ENCODE peak calls at places on chromosome 2, in four cellular contexts. One of them, this sample, is unnamed.

GRCh38 chr2:137975280-137976271 is 11.3 kb downstream of the HNMT start:
- DNase-seq in K562: no peak
- DNase-seq in HepG2: peak
- DNase-seq in GM12878: no peak
- DNase-seq in this sample: no peak

GRCh38 chr2:174744111-174744510 is 20.2 kb downstream of the CHRNA1 start:
- DNase-seq in K562: no peak
- DNase-seq in HepG2: no peak
- DNase-seq in GM12878: no peak
- DNase-seq in this sample: no peak

GRCh38 chr2:28397043-28397381 is 4.4 kb downstream of the FOSL2 start:
- DNase-seq in K562: no peak
- DNase-seq in HepG2: no peak
- DNase-seq in GM12878: no peak
- DNase-seq in this sample: no peak

GRCh38 chr2:180823546-180824141 is 156.8 kb upstream of the UBE2E3 start:
- DNase-seq in K562: no peak
- DNase-seq in HepG2: no peak
- DNase-seq in GM12878: no peak
- DNase-seq in this sample: no peak

GRCh38 chr2:212451786-212452200 is 86.8 kb downstream of the ERBB4 start:
- DNase-seq in K562: no peak
- DNase-seq in HepG2: peak
- DNase-seq in GM12878: no peak
- DNase-seq in this sample: peak

GRCh38 chr2:144886847-144887246 is 366.9 kb upstream of the ZEB2 start:
- DNase-seq in K562: no peak
- DNase-seq in HepG2: no peak
- DNase-seq in GM12878: no peak
- DNase-seq in this sample: no peak

GRCh38 chr2:29254-29653 is 17.1 kb downstream of the FAM110C start:
- DNase-seq in K562: no peak
- DNase-seq in HepG2: no peak
- DNase-seq in GM12878: no peak
- DNase-seq in this sample: no peak

GRCh38 chr2:169711751-169712509 is 17.7 kb downstream of the PHOSPHO2 start:
- DNase-seq in K562: peak
- DNase-seq in HepG2: peak
- DNase-seq in GM12878: no peak
- DNase-seq in this sample: no peak

GRCh38 chr2:233542507-233542906 is 24.1 kb downstream of the USP40 start:
- DNase-seq in K562: no peak
- DNase-seq in HepG2: no peak
- DNase-seq in GM12878: no peak
- DNase-seq in this sample: no peak

GRCh38 chr2:219530048-219530963 is 13.3 kb downstream of the CHPF start:
- DNase-seq in K562: peak
- DNase-seq in HepG2: peak
- DNase-seq in GM12878: no peak
- DNase-seq in this sample: peak

GRCh38 chr2:241344925-241345651 is 11.0 kb upstream of the FARP2 start:
- DNase-seq in K562: no peak
- DNase-seq in HepG2: no peak
- DNase-seq in GM12878: no peak
- DNase-seq in this sample: no peak

GRCh38 chr2:216664593-216665034 is 30.7 kb downstream of the IGFBP5 start:
- DNase-seq in K562: peak
- DNase-seq in HepG2: no peak
- DNase-seq in GM12878: no peak
- DNase-seq in this sample: no peak

GRCh38 chr2:216665240-216665639 is 30.1 kb downstream of the IGFBP5 start:
- DNase-seq in K562: no peak
- DNase-seq in HepG2: no peak
- DNase-seq in GM12878: no peak
- DNase-seq in this sample: no peak

GRCh38 chr2:216663846-216664245 is 30.6 kb downstream of the IGFBP2 start:
- DNase-seq in K562: no peak
- DNase-seq in HepG2: no peak
- DNase-seq in GM12878: no peak
- DNase-seq in this sample: no peak

GRCh38 chr2:216665717-216666116 is 29.6 kb downstream of the IGFBP5 start:
- DNase-seq in K562: no peak
- DNase-seq in HepG2: peak
- DNase-seq in GM12878: no peak
- DNase-seq in this sample: no peak

GRCh38 chr2:216666461-216667233 is 28.7 kb downstream of the IGFBP5 start:
- DNase-seq in K562: peak
- DNase-seq in HepG2: peak
- DNase-seq in GM12878: peak
- DNase-seq in this sample: peak
- TF ChIP-seq USF2 in K562: no peak
- TF ChIP-seq USF2 in HepG2: no peak
- TF ChIP-seq USF2 in GM12878: no peak
- TF ChIP-seq USF2 in this sample: no peak

GRCh38 chr2:206920936-206921335 is 18.4 kb upstream of the CPO start:
- DNase-seq in K562: no peak
- DNase-seq in HepG2: no peak
- DNase-seq in GM12878: no peak
- DNase-seq in this sample: no peak
- TF ChIP-seq JUNB in K562: no peak
- TF ChIP-seq JUNB in HepG2: no peak
- TF ChIP-seq JUNB in GM12878: no peak
- TF ChIP-seq JUNB in this sample: no peak

GRCh38 chr2:10688921-10689807 is 611 bp downstream of the NOL10 start:
- DNase-seq in K562: peak
- DNase-seq in HepG2: no peak
- DNase-seq in GM12878: no peak
- DNase-seq in this sample: peak
- TF ChIP-seq USF2 in K562: no peak
- TF ChIP-seq USF2 in HepG2: no peak
- TF ChIP-seq USF2 in GM12878: no peak
- TF ChIP-seq USF2 in this sample: no peak

GRCh38 chr2:109724533-109725460 is 69.3 kb upstream of the RGPD5 start:
- DNase-seq in K562: no peak
- DNase-seq in HepG2: no peak
- DNase-seq in GM12878: no peak
- DNase-seq in this sample: no peak
- TF ChIP-seq JUNB in K562: no peak
- TF ChIP-seq JUNB in HepG2: no peak
- TF ChIP-seq JUNB in GM12878: no peak
- TF ChIP-seq JUNB in this sample: no peak

DNA sequence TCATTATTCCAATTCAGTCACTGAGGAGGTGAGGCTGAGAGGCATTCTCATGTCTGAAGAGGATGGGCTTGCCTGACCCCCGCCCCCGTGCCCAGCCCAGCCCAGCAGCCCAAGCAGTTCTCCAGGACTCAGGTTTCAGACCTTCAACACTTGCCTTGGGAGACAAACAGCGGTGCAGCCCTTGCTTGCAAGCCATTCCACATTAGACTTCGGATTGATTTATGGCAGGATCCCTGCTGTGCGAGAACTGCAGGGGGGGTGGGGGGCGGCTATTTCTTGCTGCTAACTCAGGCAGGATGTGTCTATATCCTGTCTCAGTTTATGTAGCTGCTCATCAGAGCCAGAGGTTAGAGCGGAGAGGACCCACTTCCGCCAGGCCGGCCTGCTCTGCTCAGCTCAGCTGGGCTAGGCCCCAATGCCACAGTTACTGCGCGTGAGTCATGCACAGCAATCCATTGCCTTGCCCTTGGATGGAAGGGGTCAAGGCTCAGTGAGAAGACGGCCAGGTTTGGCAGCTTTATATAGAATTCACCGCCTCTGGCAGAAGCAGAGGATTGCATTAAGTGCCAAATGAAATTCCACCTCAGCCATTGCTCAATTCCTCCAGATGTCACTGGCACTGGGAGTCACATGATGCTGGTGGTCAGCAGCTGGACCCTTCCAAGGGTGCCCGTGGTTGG is 1.8 kb downstream of the GYPC start:
- DNase-seq in K562: peak
- DNase-seq in HepG2: no peak
- DNase-seq in GM12878: peak
- DNase-seq in this sample: no peak
- TF ChIP-seq USF2 in K562: peak
- TF ChIP-seq USF2 in HepG2: no peak
- TF ChIP-seq USF2 in GM12878: no peak
- TF ChIP-seq USF2 in this sample: no peak

GRCh38 chr2:236565225-236565624 is 4.4 kb upstream of the ACKR3 start:
- DNase-seq in K562: no peak
- DNase-seq in HepG2: no peak
- DNase-seq in GM12878: no peak
- DNase-seq in this sample: no peak
- TF ChIP-seq JUNB in K562: no peak
- TF ChIP-seq JUNB in HepG2: no peak
- TF ChIP-seq JUNB in GM12878: no peak
- TF ChIP-seq JUNB in this sample: no peak

DNA sequence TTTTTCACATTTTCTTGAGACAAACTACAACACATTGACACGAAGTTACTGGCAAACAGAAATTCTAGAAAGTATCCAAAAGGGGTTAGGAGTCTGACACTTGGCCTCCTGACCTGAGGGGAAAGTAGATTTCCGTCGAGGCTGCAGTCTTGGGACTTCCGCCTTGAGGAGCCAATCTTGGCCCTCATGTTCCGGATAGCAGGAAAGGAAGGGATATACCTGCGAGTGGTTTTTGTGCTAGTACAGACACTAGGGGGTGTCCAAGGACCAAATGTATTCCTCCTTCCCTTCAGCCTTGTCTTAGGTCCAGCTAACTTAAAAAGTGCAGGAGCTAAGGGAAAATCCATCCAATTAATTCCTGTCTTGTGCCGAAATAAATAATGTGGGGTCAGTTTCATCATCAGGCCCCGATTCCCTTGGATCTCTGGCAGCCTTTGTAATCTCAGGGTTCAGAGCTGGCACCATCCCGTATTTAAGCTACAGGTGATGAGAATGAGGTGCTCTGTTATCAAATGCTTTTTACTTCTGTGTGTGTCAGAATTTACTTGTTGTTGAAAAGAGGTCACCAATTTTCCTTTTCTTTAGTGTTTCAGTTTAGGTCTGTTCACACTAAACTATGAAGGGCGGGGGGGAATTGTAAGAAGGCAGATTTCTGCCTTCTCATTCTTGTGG is 330.2 kb upstream of the FANCL start:
- DNase-seq in K562: peak
- DNase-seq in HepG2: peak
- DNase-seq in GM12878: peak
- DNase-seq in this sample: peak
- TF ChIP-seq USF2 in K562: no peak
- TF ChIP-seq USF2 in HepG2: no peak
- TF ChIP-seq USF2 in GM12878: no peak
- TF ChIP-seq USF2 in this sample: no peak